ENCODE peak calls at places on chromosome 6, in five cellular contexts. K is brain microvascular endothelial cell, D is adipocyte, M is Karpas-422, C is skeletal muscle cell. N is an unnamed sample.

GRCh38 chr6:127516676-127517273 is 2.4 kb downstream of the MTCL3 start:
- DNase-seq in K (peak; percentile 75), D (peak; percentile 67), M (peak; percentile 74), C (peak; percentile 22), N (peak; percentile 26)

GRCh38 chr6:39037082-39037487 is 11.5 kb upstream of the GLP1R start:
- DNase-seq in D (no peak), K (no peak), C (no peak), M (no peak), N (no peak)

GRCh38 chr6:97630592-97630991 is 347.6 kb upstream of the MMS22L start:
- DNase-seq in K (peak; percentile 24), C (peak; percentile 4), D (no peak), M (no peak), N (no peak)

GRCh38 chr6:53803081-53803860 is 8.5 kb downstream of the LRRC1 start:
- DNase-seq in C (no peak), M (no peak), K (peak; percentile 20), D (peak; percentile 33), N (no peak)

GRCh38 chr6:1630771-1631217 is 21.1 kb downstream of the FOXC1 start:
- DNase-seq in M (no peak), D (no peak), K (peak; percentile 80), C (no peak), N (no peak)

GRCh38 chr6:144350176-144350575 is 65.0 kb downstream of the UTRN start:
- DNase-seq in M (no peak), C (no peak), D (no peak), K (no peak), N (no peak)

GRCh38 chr6:3267162-3267561 is 8.4 kb downstream of the PSMG4 start:
- DNase-seq in D (no peak), K (no peak), C (no peak), M (no peak), N (no peak)

GRCh38 chr6:144216668-144217218 is 66.4 kb downstream of the STX11 start:
- DNase-seq in D (no peak), K (no peak), C (no peak), M (no peak), N (no peak)

GRCh38 chr6:35401514-35401913 is 50.6 kb upstream of the FANCE start:
- DNase-seq in K (no peak), M (no peak), C (no peak), D (no peak), N (no peak)

GRCh38 chr6:13305256-13305650 is 23.1 kb downstream of the TBC1D7 start:
- DNase-seq in D (no peak), C (no peak), K (no peak), M (no peak), N (no peak)

GRCh38 chr6:26438000-26438399 is 2.3 kb upstream of the BTN3A3 start:
- DNase-seq in C (no peak), M (no peak), K (no peak), D (no peak), N (no peak)

GRCh38 chr6:26439151-26439550 is 1.2 kb upstream of the BTN3A3 start:
- DNase-seq in D (no peak), M (no peak), C (no peak), K (no peak), N (no peak)

GRCh38 chr6:26437550-26437949 is 2.8 kb upstream of the BTN3A3 start:
- DNase-seq in M (no peak), K (no peak), D (no peak), C (no peak), N (no peak)

GRCh38 chr6:26440977-26441358 is 664 bp downstream of the BTN3A3 start:
- DNase-seq in C (no peak), D (no peak), K (no peak), M (no peak), N (no peak)

DNA sequence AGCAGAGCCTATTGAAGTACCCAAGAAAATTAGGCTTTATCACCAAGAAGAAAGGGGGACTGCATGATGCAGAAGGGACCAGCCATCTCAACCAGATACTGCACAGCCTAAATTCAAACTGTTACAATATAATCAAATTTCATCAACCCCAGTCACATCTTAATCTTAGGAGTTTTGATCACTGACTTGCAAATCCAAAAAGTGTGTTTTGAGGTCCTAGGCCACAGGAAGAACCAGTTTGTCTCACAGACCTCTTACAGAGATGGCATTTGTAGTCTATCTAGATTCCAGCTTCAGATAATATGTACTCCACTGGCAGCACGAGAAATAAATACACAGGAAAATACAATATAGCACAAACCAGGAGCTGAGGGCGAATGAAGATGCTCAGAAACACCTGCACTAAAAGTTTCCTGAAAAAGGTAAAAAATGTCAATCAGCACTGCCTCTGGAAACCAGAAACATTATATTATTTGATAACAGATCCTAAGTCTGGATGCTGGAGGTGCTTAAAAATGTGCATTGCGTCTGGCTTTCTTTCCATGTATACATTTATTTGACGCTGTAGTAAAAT is 665 bp upstream of the BTN3A3 start:
- DNase-seq in K (no peak), M (no peak), C (no peak), D (no peak), N (no peak)
- H3K4me3 ChIP-seq in K (peak overlapping the region; percentile 62), M (peak overlapping the region; percentile 80), C (peak overlapping the region; percentile 56), D (peak overlapping the region; percentile 88), N (peak overlapping the region; percentile 81)

DNA sequence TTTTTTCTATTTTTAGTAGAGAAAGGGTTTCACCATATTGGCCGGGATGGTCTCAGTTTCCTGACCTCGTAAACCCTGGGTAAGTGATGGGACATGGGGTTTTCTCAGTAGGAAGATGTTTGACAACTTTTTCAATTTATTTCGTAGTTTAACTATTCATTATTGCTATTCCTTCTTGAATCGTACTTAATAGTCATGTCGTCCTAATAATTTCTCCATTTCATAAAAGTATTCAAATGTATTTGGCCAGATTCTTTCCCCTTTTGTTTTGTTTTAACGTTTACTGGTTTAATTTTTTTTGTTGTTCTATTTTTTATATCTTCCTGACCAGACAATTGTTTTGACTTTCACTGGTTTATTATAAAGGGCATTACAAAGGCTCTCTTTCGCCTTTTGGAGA is 16.3 kb downstream of the GPX5 start:
- DNase-seq in C (no peak), K (no peak), D (no peak), M (no peak), N (no peak)
- H3K4me3 ChIP-seq in C (no peak overlapping the region), K (no peak overlapping the region), D (no peak overlapping the region), M (peak overlapping the region; percentile 68), N (no peak overlapping the region)

DNA sequence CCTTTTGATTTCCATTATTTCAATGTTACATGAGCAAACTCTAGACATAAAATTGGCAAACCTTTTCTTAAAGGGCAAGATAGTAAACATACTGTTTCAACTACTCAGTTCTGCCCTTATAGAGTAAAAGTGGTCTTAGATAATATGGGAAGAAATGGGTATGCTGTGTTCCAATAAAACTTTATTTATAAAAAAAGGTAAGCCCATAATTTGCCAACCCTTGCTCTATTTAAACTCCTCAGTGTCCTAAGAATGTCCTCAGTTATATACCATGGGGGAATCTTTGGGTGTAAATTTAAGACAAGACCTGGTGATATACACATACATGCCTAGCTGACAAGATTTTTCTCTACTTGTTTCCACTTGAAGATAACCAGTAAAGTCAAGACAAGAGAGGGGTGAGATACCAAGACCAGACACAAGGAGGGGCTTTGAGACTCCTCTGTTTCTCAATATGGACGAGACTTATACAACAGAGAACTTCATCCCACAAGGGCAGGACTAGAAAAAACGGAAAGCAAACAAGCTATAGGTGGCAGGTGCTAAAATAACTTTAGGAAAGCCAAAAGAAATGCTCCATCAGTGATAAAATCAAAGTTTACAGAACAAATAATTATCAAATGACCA is 10.5 kb downstream of the SNX3 start:
- DNase-seq in M (peak; percentile 76), K (peak; percentile 50), D (peak; percentile 11), C (peak; percentile 1), N (peak; percentile 12)
- H3K4me3 ChIP-seq in M (no peak overlapping the region), K (no peak overlapping the region), D (no peak overlapping the region), C (no peak overlapping the region), N (no peak overlapping the region)

GRCh38 chr6:112096901-112097300 is 9.5 kb downstream of the FAM229B start:
- DNase-seq in C (no peak), M (no peak), D (no peak), K (no peak), N (no peak)

DNA sequence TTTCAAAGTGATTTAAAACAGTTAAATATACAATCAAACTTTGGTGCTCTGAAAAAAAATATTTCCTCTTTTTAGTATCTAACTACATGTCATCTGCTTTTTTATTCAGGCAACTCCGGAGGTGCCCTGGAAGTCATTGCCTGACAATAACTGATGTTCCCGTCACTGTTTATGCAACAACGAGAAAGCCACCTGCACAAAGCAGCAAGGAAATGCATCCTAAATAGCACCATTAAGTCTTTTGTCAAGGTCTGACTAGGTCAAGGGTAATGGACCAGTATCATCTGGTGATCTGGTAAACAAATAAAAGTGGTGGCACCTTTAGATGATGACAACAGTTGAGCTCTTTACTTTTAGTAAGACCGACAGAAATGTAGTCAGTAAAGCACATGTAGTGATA is 13.2 kb downstream of the FAM229B start:
- DNase-seq in K (no peak), D (no peak), C (no peak), M (no peak), N (no peak)
- H3K4me3 ChIP-seq in K (no peak overlapping the region), D (no peak overlapping the region), C (no peak overlapping the region), M (no peak overlapping the region), N (no peak overlapping the region)

GRCh38 chr6:44342052-44342451 is 398 bp upstream of the SPATS1 start:
- DNase-seq in K (no peak), C (no peak), M (no peak), D (peak; percentile 56), N (no peak)

GRCh38 chr6:44339301-44339700 is 3.1 kb upstream of the SPATS1 start:
- DNase-seq in C (no peak), M (no peak), D (no peak), K (no peak), N (no peak)

GRCh38 chr6:44341095-44341890 is 1.2 kb upstream of the SPATS1 start:
- DNase-seq in K (no peak), C (no peak), M (no peak), D (no peak), N (no peak)

GRCh38 chr6:44339763-44340625 is 2.5 kb upstream of the SPATS1 start:
- DNase-seq in D (peak; percentile 8), M (no peak), K (peak; percentile 23), C (peak; percentile 17), N (no peak)

DNA sequence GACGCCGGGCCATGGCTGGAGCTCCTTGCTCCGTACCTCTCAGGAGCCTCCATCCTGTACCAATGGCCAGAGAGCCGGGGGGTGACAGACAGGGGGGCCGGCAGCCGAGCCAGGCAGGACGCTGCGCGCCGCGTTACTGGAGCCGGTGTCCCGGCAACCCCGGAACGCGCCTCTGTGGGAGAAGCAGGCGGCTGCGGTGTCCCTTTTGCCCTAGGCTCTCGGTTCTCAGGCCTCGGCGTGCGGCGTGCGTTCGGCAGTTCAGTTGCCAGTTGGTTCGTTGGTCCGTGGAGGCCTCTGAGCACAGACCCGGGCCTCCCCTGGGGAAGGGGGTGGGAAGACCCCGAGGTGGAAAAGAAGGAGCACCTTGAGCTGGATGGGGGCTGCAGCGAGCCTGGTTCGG is at the start of gene SPATS1:
- DNase-seq in C (no peak), D (peak; percentile 57), M (no peak), K (no peak), N (no peak)
- H3K4me3 ChIP-seq in C (peak within 1 kb of the TSS; percentile 12), D (peak within 1 kb of the TSS; percentile 63), M (no peak within 1 kb of the TSS), K (no peak within 1 kb of the TSS), N (no peak within 1 kb of the TSS)

DNA sequence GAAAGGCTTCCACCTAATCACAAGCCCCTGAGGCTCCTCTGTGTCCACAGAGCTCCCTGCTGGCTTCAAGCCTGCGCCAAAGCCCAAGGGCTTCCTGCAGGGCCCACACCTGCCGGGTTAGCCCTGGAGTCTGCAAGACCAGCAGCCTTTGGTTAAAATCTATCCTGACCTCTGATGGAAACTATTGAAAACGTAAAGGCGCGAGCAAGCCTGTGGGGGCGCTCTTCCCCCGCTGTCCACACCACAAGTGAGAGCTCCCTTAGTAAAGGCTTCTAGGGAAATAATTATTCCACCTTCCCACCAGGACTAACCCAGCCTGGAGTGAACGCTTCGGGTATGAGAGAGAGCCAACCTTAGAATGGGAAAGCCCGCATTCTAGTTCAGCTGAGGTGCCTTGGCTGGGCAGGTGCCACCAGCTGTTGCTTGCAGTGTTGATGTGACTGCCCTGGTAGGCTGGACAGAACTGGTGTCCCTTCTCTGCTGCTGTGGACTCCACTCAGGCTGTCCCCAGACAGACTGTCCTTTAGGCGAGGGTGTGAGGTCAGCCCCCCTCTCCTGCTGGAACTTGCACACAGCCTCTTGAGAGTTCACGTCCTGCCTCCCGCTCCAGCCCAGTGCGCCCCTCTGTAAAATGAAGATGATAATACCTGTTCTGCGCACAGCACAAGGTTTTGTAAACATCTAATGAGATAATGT is 68.7 kb downstream of the SYTL3 start:
- DNase-seq in D (no peak), K (peak; percentile 26), C (no peak), M (peak; percentile 75), N (no peak)
- H3K4me3 ChIP-seq in D (no peak overlapping the region), K (no peak overlapping the region), C (no peak overlapping the region), M (no peak overlapping the region), N (no peak overlapping the region)